ENCODE peak calls at places on chromosomes 6 and 20, in eight cellular contexts. R is body of pancreas; P is mammary epithelial cell; J is lung; L is naive thymus-derived CD4-positive, alpha-beta T cell; H is heart left ventricle; V is Peyer's patch; N is MM.1S. T is an unnamed sample.

GRCh38 chr20:1934162-1934561 is 39.0 kb downstream of the SIRPA start:
- DNase-seq in V (no peak), L (no peak), H (no peak), P (peak), J (no peak), N (no peak), R (no peak), T (no peak)

GRCh38 chr6:14736231-14736953 is 509.5 kb upstream of the JARID2 start:
- DNase-seq in V (no peak), H (no peak), J (no peak), P (no peak), L (no peak), N (no peak), R (no peak), T (no peak)

GRCh38 chr6:65924411-65924810 is 217.4 kb upstream of the EYS start:
- DNase-seq in J (no peak), H (no peak), P (no peak), V (no peak), R (no peak), L (no peak), N (no peak), T (no peak)

GRCh38 chr6:42025066-42025789 is 25.1 kb upstream of the TAF8 start:
- DNase-seq in H (no peak), V (no peak), L (no peak), R (no peak), J (no peak), P (no peak), N (no peak), T (peak)

GRCh38 chr6:142275146-142276006 is 26.4 kb upstream of the ADGRG6 start:
- DNase-seq in V (no peak), N (no peak), R (no peak), H (no peak), J (no peak), L (no peak), P (peak), T (no peak)

GRCh38 chr6:155497273-155497672 is 41.6 kb upstream of the NOX3 start:
- DNase-seq in H (no peak), V (no peak), P (no peak), J (no peak), N (no peak), L (no peak), R (no peak), T (no peak)

GRCh38 chr20:59827138-59828056 is 106.0 kb downstream of the SYCP2 start:
- DNase-seq in R (no peak), L (no peak), P (no peak), J (no peak), H (no peak), N (no peak), V (peak), T (no peak)

GRCh38 chr20:10876558-10876957 is 202.8 kb upstream of the JAG1 start:
- DNase-seq in L (no peak), N (no peak), J (no peak), P (no peak), R (no peak), H (no peak), V (no peak), T (no peak)

GRCh38 chr6:83474309-83474708 is 38.0 kb upstream of the PRSS35 start:
- DNase-seq in P (no peak), H (no peak), N (no peak), J (no peak), R (no peak), V (no peak), L (no peak), T (no peak)

GRCh38 chr6:39466664-39467063 is 144.2 kb upstream of the KCNK16 start:
- DNase-seq in N (no peak), H (no peak), V (no peak), J (no peak), P (no peak), R (no peak), L (no peak), T (no peak)

GRCh38 chr6:41258196-41258493 is 28.3 kb downstream of the TREM1 start:
- DNase-seq in H (no peak), R (no peak), V (no peak), N (no peak), J (no peak), P (no peak), L (no peak), T (no peak)

GRCh38 chr20:44961868-44962267 is 1.7 kb upstream of the TOMM34 start:
- DNase-seq in R (no peak), H (no peak), P (peak), V (no peak), J (no peak), N (no peak), L (no peak), T (no peak)

GRCh38 chr6:30556006-30556713 is at the start of gene GNL1:
- DNase-seq in R (peak), L (peak), N (peak), P (peak), V (peak), H (peak), J (peak), T (peak)

GRCh38 chr6:79536615-79536968 is 638 bp downstream of the LCA5 start:
- DNase-seq in H (peak), P (peak), R (peak), L (no peak), J (peak), N (peak), V (no peak), T (peak)

GRCh38 chr6:123838612-123839279 is 35.1 kb downstream of the NKAIN2 start:
- DNase-seq in V (no peak), L (no peak), H (no peak), P (no peak), J (no peak), N (no peak), R (no peak), T (no peak)

GRCh38 chr6:11824986-11825385 is 46.4 kb upstream of the ADTRP start:
- DNase-seq in P (peak), H (no peak), R (no peak), V (no peak), J (no peak), L (peak), N (no peak), T (no peak)

GRCh38 chr20:19935842-19936241 is 81.3 kb upstream of the NAA20 start:
- DNase-seq in H (no peak), V (no peak), P (peak), R (peak), N (no peak), J (no peak), L (no peak), T (no peak)

GRCh38 chr20:48002517-48002970 is 217.3 kb upstream of the SULF2 start:
- DNase-seq in H (no peak), L (no peak), V (no peak), J (no peak), R (no peak), N (peak), P (no peak), T (no peak)

GRCh38 chr20:32823078-32823477 is 3.3 kb downstream of the MAPRE1 start:
- DNase-seq in L (no peak), P (peak), J (no peak), R (no peak), N (no peak), V (no peak), H (no peak), T (no peak)

GRCh38 chr6:52566853-52567279 is 10.0 kb downstream of the TRAM2 start:
- DNase-seq in J (no peak), V (no peak), H (peak), N (no peak), R (no peak), L (no peak), P (peak), T (peak)

GRCh38 chr20:63682384-63683139 is 13.9 kb upstream of the TNFRSF6B start:
- DNase-seq in L (no peak), P (peak), J (peak), R (peak), N (no peak), V (no peak), H (peak), T (peak)

GRCh38 chr6:17381429-17382147 is 11.8 kb upstream of the CAP2 start:
- DNase-seq in L (no peak), J (no peak), V (no peak), N (no peak), R (no peak), P (no peak), H (no peak), T (no peak)

GRCh38 chr6:29760328-29760727 is 37.1 kb downstream of the HLA-F start:
- DNase-seq in V (no peak), N (no peak), R (no peak), L (no peak), P (no peak), H (no peak), J (no peak), T (no peak)

GRCh38 chr6:70337379-70338073 is 34.6 kb upstream of the COL9A1 start:
- DNase-seq in V (no peak), H (no peak), J (no peak), N (no peak), L (no peak), P (no peak), R (no peak), T (no peak)

GRCh38 chr6:38554700-38555413 is 84.9 kb downstream of the BTBD9 start:
- DNase-seq in R (no peak), J (no peak), V (no peak), H (no peak), P (peak), N (no peak), L (no peak), T (no peak)

GRCh38 chr6:157778719-157779118 is 44.3 kb upstream of the SNX9 start:
- DNase-seq in N (no peak), J (no peak), V (no peak), L (no peak), P (no peak), R (no peak), H (no peak), T (no peak)

GRCh38 chr6:74597266-74597665 is 608.6 kb downstream of the COL12A1 start:
- DNase-seq in V (no peak), H (no peak), R (no peak), J (no peak), P (peak), L (no peak), N (no peak), T (no peak)

GRCh38 chr20:1397710-1398109 is 4.9 kb upstream of the FKBP1A start:
- DNase-seq in P (no peak), R (no peak), L (no peak), V (no peak), H (no peak), N (no peak), J (no peak), T (no peak)

GRCh38 chr6:105900120-105900937 is 185.8 kb upstream of the PRDM1 start:
- DNase-seq in R (no peak), P (peak), N (no peak), V (no peak), L (peak), H (no peak), J (no peak), T (no peak)

GRCh38 chr6:105272783-105273182 is 93.0 kb upstream of the POPDC3 start:
- DNase-seq in N (no peak), J (no peak), R (peak), P (no peak), H (peak), L (no peak), V (peak), T (no peak)

GRCh38 chr20:63947638-63948456 is 8.4 kb downstream of the UCKL1 start:
- DNase-seq in L (no peak), P (peak), N (no peak), R (no peak), V (no peak), J (no peak), H (peak), T (peak)

GRCh38 chr6:129749749-129750120 is 39.8 kb upstream of the ARHGAP18 start:
- DNase-seq in R (no peak), H (no peak), J (no peak), V (no peak), L (no peak), P (peak), N (peak), T (no peak)

GRCh38 chr6:129750390-129750789 is 40.4 kb upstream of the ARHGAP18 start:
- DNase-seq in P (no peak), N (no peak), R (no peak), V (no peak), H (no peak), L (no peak), J (no peak), T (no peak)

GRCh38 chr6:129748212-129748900 is 38.4 kb upstream of the ARHGAP18 start:
- DNase-seq in L (peak), P (peak), J (no peak), R (no peak), V (no peak), H (peak), N (peak), T (no peak)

GRCh38 chr6:129748901-129749748 is 39.1 kb upstream of the ARHGAP18 start:
- DNase-seq in R (no peak), V (no peak), H (no peak), P (peak), L (no peak), J (no peak), N (peak), T (no peak)

DNA sequence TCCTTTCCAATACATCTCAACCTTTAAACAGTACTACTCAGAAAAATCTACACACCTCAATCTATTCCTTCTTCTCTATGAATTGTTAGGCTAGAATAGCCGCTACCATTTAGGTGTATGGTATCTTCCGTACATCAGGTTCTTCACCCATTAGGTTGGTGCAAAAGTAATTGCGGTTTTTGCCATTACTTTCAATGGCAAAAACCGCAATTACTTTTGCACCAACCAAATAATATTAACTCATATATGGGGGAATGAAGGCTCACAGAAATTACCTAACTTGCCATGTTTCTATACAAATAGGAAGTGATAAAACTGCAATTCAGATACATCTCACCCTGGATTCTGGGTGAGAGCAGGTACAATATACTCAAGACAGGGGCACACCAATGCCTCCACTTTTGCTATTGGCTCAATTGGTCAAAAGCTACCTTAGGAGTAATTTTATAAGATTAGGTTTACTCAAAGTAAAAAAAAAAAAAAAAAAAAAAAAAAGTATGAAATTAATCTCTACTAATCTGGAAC is 37.7 kb upstream of the ARHGAP18 start:
- DNase-seq in R (no peak), P (no peak), N (no peak), V (no peak), H (no peak), J (no peak), L (no peak), T (no peak)
- H3K4me3 ChIP-seq in R (no peak), P (no peak), N (no peak), V (no peak), H (no peak), J (no peak), L (no peak), T (no peak)

DNA sequence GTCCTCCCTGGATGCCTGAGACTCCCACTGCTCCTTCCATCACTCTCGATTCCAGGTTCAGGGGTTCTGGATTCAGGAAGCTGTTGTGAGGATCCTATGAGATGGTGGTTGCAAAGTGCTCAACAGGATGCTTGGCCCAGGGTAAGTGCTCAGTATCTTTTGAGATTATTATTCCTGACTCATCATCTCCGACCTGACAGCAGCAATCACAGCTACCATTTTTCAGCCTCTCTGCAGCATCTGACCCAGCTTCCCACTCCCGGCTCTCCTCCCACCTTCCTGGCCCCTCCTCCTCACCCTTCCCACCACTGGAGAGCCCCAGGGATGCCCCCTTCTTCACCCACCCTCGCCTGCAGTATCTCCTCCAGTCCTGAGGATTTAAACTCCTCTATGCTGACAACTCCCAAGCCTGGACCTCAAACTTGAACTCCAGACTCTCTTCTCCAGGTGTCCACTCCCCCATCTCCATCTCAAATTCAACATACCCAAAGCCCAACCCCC is 36.8 kb upstream of the KCNB1 start:
- DNase-seq in R (no peak), N (no peak), H (no peak), L (no peak), P (no peak), J (no peak), V (no peak), T (no peak)
- H3K27ac ChIP-seq in R (no peak), N (no peak), H (no peak), L (no peak), P (no peak), J (no peak), V (no peak), T (no peak)

GRCh38 chr6:32186496-32186840 is 2.4 kb upstream of the AGER start:
- DNase-seq in N (no peak), H (no peak), L (no peak), P (no peak), R (no peak), V (peak), J (no peak), T (no peak)
- H3K4me3 ChIP-seq in N (no peak), H (no peak), L (no peak), P (no peak), R (no peak), V (no peak), J (no peak), T (no peak)

GRCh38 chr20:62306440-62307187 is 3.8 kb downstream of the ADRM1 start:
- DNase-seq in J (no peak), P (no peak), R (no peak), N (no peak), L (no peak), H (no peak), V (no peak), T (no peak)

GRCh38 chr20:62304331-62305148 is 1.7 kb downstream of the ADRM1 start:
- DNase-seq in N (peak), R (no peak), H (no peak), L (no peak), J (no peak), V (no peak), P (peak), T (no peak)

GRCh38 chr20:62303327-62304226 is 780 bp downstream of the ADRM1 start:
- DNase-seq in P (peak), J (no peak), V (no peak), R (no peak), L (peak), H (no peak), N (peak), T (peak)

GRCh38 chr20:62305765-62306431 is 3.1 kb downstream of the ADRM1 start:
- DNase-seq in N (no peak), H (no peak), R (no peak), L (no peak), V (no peak), J (no peak), P (peak), T (no peak)

GRCh38 chr20:62305149-62305764 is 2.5 kb downstream of the ADRM1 start:
- DNase-seq in L (no peak), R (peak), H (no peak), P (peak), J (no peak), V (no peak), N (peak), T (no peak)
- H3K27ac ChIP-seq in L (no peak), R (peak), H (no peak), P (no peak), J (no peak), V (no peak), N (peak), T (no peak)

T was measured in aorta.